ENCODE peak calls at places on chromosomes 7 and 10, in six cellular contexts. One of them, this sample, is unnamed. For H3K27me3, the result is how much of the 10 kb centered on the place peaks cover.

GRCh38 chr7:31724696-31725095 is 37.7 kb downstream of the PPP1R17 start:
- DNase-seq in IMR-90: no peak
- DNase-seq in adipocyte: no peak
- DNase-seq in astrocyte: peak
- DNase-seq in GM23338: no peak
- DNase-seq in right lobe of liver: no peak
- DNase-seq in this sample: no peak

GRCh38 chr10:614772-615582 is 74.5 kb downstream of the DIP2C start:
- DNase-seq in IMR-90: peak
- DNase-seq in adipocyte: no peak
- DNase-seq in astrocyte: peak
- DNase-seq in GM23338: no peak
- DNase-seq in right lobe of liver: no peak
- DNase-seq in this sample: no peak

GRCh38 chr10:13139671-13140070 is 21.7 kb upstream of the MCM10 start:
- DNase-seq in IMR-90: no peak
- DNase-seq in adipocyte: no peak
- DNase-seq in astrocyte: no peak
- DNase-seq in GM23338: no peak
- DNase-seq in right lobe of liver: no peak
- DNase-seq in this sample: no peak

GRCh38 chr10:35546824-35547225 is 58.3 kb upstream of the GJD4 start:
- DNase-seq in IMR-90: peak
- DNase-seq in adipocyte: peak
- DNase-seq in astrocyte: peak
- DNase-seq in GM23338: peak
- DNase-seq in right lobe of liver: no peak
- DNase-seq in this sample: no peak

GRCh38 chr10:79984851-79985250 is 35.9 kb upstream of the SFTPD start:
- DNase-seq in IMR-90: no peak
- DNase-seq in adipocyte: no peak
- DNase-seq in astrocyte: no peak
- DNase-seq in GM23338: no peak
- DNase-seq in right lobe of liver: no peak
- DNase-seq in this sample: no peak

GRCh38 chr7:149885191-149886017 is 11.6 kb downstream of the ATP6V0E2 start:
- DNase-seq in IMR-90: no peak
- DNase-seq in adipocyte: no peak
- DNase-seq in astrocyte: no peak
- DNase-seq in GM23338: peak
- DNase-seq in right lobe of liver: peak
- DNase-seq in this sample: peak

GRCh38 chr10:48364659-48365405 is 58.4 kb downstream of the MAPK8 start:
- DNase-seq in IMR-90: peak
- DNase-seq in adipocyte: peak
- DNase-seq in astrocyte: peak
- DNase-seq in GM23338: no peak
- DNase-seq in right lobe of liver: no peak
- DNase-seq in this sample: no peak

GRCh38 chr7:152464312-152465117 is 28.7 kb upstream of the KMT2C start:
- DNase-seq in IMR-90: peak
- DNase-seq in adipocyte: peak
- DNase-seq in astrocyte: peak
- DNase-seq in GM23338: peak
- DNase-seq in right lobe of liver: peak
- DNase-seq in this sample: peak

GRCh38 chr7:149850007-149850594 is 11.9 kb downstream of the ZNF862 start:
- DNase-seq in IMR-90: no peak
- DNase-seq in adipocyte: no peak
- DNase-seq in astrocyte: peak
- DNase-seq in GM23338: no peak
- DNase-seq in right lobe of liver: peak
- DNase-seq in this sample: peak

GRCh38 chr10:95183451-95184230 is 10.4 kb upstream of the ACSM6 start:
- DNase-seq in IMR-90: peak
- DNase-seq in adipocyte: peak
- DNase-seq in astrocyte: peak
- DNase-seq in GM23338: peak
- DNase-seq in right lobe of liver: peak
- DNase-seq in this sample: peak
- H3K4me3 ChIP-seq in IMR-90: peak
- H3K4me3 ChIP-seq in adipocyte: peak
- H3K4me3 ChIP-seq in astrocyte: peak
- H3K4me3 ChIP-seq in GM23338: peak
- H3K4me3 ChIP-seq in right lobe of liver: peak
- H3K4me3 ChIP-seq in this sample: peak

DNA sequence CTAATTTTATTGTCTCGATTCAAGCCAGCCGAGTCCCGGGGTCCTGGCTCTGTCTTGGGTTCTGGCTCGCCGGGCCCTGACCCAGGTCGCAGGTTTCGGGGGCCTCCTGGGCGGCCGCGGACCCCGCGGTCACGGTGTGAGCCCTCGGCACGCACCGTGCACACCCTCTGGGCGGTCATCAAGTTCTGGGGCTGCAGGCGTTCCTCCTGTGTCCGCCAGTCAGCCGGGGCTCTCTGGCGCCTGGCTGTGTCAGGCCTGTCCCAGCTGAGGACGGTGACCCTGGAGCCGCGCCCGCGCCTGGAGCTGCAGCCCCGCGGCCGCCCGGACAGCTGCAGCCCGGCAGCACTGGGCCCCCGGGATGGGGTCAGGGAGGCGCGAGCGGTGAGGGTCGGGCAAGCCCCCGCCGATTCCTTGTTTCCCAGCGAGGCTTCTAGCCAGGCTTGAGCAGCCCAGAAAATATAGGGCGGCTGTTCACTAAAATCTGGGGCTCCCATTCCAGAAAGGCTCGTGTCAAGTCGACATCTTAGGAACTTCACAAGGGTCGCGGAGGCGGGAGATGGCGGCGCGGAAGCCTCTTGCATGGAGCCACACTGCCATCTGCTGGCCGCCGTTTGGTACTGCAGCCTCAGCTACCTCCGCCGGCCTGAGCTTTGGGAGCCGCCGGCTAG is 4.2 kb upstream of the HOXA7 start:
- DNase-seq in IMR-90: peak
- DNase-seq in adipocyte: peak
- DNase-seq in astrocyte: peak
- DNase-seq in GM23338: peak
- DNase-seq in right lobe of liver: peak
- DNase-seq in this sample: peak
- H3K27me3 ChIP-seq in IMR-90: under half
- H3K27me3 ChIP-seq in adipocyte: under half
- H3K27me3 ChIP-seq in astrocyte: half or more
- H3K27me3 ChIP-seq in GM23338: half or more
- H3K27me3 ChIP-seq in right lobe of liver: under half
- H3K27me3 ChIP-seq in this sample: half or more

GRCh38 chr7:27181795-27182275 is 3.2 kb downstream of the HOXA11 start:
- DNase-seq in IMR-90: no peak
- DNase-seq in adipocyte: no peak
- DNase-seq in astrocyte: no peak
- DNase-seq in GM23338: no peak
- DNase-seq in right lobe of liver: peak
- DNase-seq in this sample: peak
- H3K4me3 ChIP-seq in IMR-90: no peak
- H3K4me3 ChIP-seq in adipocyte: no peak
- H3K4me3 ChIP-seq in astrocyte: no peak
- H3K4me3 ChIP-seq in GM23338: no peak
- H3K4me3 ChIP-seq in right lobe of liver: no peak
- H3K4me3 ChIP-seq in this sample: no peak

DNA sequence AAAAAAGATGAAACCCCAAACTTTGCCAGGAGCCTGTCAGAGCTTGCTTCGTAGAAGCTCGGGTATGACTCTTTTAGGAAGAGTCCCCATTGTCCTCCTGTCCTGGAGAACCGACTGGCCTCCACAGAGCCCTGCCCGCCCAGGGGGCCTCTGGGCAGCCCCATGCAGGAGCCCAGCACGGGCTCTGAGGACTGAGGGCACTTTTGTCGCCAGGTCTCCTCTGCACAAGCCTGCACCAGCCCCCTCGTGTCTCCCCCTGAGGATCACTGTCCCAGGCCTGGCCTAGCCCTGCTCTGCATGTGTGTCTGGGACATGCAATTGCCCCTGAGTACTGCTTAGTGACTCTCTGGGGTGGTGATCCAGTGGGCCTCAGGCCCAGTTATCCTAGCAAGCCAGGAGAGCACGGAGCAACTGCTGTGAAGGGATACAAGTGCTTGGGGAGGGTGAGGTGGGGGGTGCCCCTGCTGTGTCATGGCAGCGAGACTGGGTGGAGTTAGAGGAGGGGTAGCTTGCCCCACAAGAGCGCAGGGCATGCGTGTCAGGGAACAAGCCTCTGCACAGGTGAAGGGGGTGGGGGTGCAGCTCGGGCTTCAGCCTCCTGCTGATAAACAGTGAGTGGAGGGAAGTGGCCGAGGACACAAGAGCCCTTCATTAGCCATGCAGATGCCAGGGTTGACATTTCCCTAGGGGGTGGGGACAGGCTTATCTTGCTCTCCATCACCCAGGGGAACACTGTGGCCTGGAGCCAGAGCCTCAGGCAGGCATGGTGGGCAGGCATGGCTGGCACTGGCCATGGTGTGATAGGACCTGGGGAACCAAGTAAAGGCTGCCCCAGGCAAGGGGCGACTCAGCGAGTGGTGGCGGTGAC is 143.4 kb downstream of the C10orf105 start:
- DNase-seq in IMR-90: no peak
- DNase-seq in adipocyte: no peak
- DNase-seq in astrocyte: no peak
- DNase-seq in GM23338: no peak
- DNase-seq in right lobe of liver: no peak
- DNase-seq in this sample: peak
- H3K27me3 ChIP-seq in IMR-90: under half
- H3K27me3 ChIP-seq in adipocyte: under half
- H3K27me3 ChIP-seq in astrocyte: under half
- H3K27me3 ChIP-seq in GM23338: under half
- H3K27me3 ChIP-seq in right lobe of liver: under half
- H3K27me3 ChIP-seq in this sample: under half

GRCh38 chr7:140174217-140174616 is 2.6 kb downstream of the KDM7A start:
- DNase-seq in IMR-90: no peak
- DNase-seq in adipocyte: no peak
- DNase-seq in astrocyte: no peak
- DNase-seq in GM23338: no peak
- DNase-seq in right lobe of liver: no peak
- DNase-seq in this sample: no peak
- H3K4me3 ChIP-seq in IMR-90: no peak
- H3K4me3 ChIP-seq in adipocyte: no peak
- H3K4me3 ChIP-seq in astrocyte: no peak
- H3K4me3 ChIP-seq in GM23338: no peak
- H3K4me3 ChIP-seq in right lobe of liver: no peak
- H3K4me3 ChIP-seq in this sample: no peak

GRCh38 chr10:71478173-71478572 is 81.5 kb downstream of the CDH23 start:
- DNase-seq in IMR-90: no peak
- DNase-seq in adipocyte: no peak
- DNase-seq in astrocyte: no peak
- DNase-seq in GM23338: no peak
- DNase-seq in right lobe of liver: no peak
- DNase-seq in this sample: no peak
- H3K27me3 ChIP-seq in IMR-90: half or more
- H3K27me3 ChIP-seq in adipocyte: half or more
- H3K27me3 ChIP-seq in astrocyte: under half
- H3K27me3 ChIP-seq in GM23338: under half
- H3K27me3 ChIP-seq in right lobe of liver: under half
- H3K27me3 ChIP-seq in this sample: under half

This sample was measured in H7.